ENCODE peak calls at places on chromosomes 11 and 22, in seven cellular contexts. One of them, this sample, is unnamed.

GRCh38 chr22:17907731-17908051 is 116.7 kb downstream of the MICAL3 start:
- DNase-seq in lower lobe of right lung: no peak
- DNase-seq in H1: no peak
- DNase-seq in heart right ventricle: no peak
- DNase-seq in right lobe of liver: no peak
- DNase-seq in SK-N-SH: no peak
- DNase-seq in left ventricle myocardium inferior: no peak
- DNase-seq in this sample: no peak

GRCh38 chr22:42296381-42296853 is 26.0 kb upstream of the TCF20 start:
- DNase-seq in lower lobe of right lung: no peak
- DNase-seq in heart right ventricle: peak
- DNase-seq in SK-N-SH: peak
- DNase-seq in right lobe of liver: no peak
- DNase-seq in left ventricle myocardium inferior: peak
- DNase-seq in H1: no peak
- DNase-seq in this sample: peak

GRCh38 chr22:23875801-23876200 is 18.1 kb downstream of the SLC2A11 start:
- DNase-seq in H1: no peak
- DNase-seq in lower lobe of right lung: no peak
- DNase-seq in left ventricle myocardium inferior: no peak
- DNase-seq in right lobe of liver: no peak
- DNase-seq in heart right ventricle: no peak
- DNase-seq in SK-N-SH: no peak
- DNase-seq in this sample: no peak

GRCh38 chr22:27185099-27185709 is 527.8 kb downstream of the MIAT start:
- DNase-seq in left ventricle myocardium inferior: no peak
- DNase-seq in H1: no peak
- DNase-seq in right lobe of liver: no peak
- DNase-seq in lower lobe of right lung: no peak
- DNase-seq in SK-N-SH: no peak
- DNase-seq in heart right ventricle: no peak
- DNase-seq in this sample: no peak

GRCh38 chr11:118643995-118644345 is 35.5 kb downstream of the TREH start:
- DNase-seq in left ventricle myocardium inferior: no peak
- DNase-seq in heart right ventricle: no peak
- DNase-seq in lower lobe of right lung: no peak
- DNase-seq in right lobe of liver: no peak
- DNase-seq in SK-N-SH: no peak
- DNase-seq in H1: no peak
- DNase-seq in this sample: no peak

GRCh38 chr11:43706631-43707030 is 26.1 kb downstream of the HSD17B12 start:
- DNase-seq in lower lobe of right lung: no peak
- DNase-seq in H1: no peak
- DNase-seq in right lobe of liver: no peak
- DNase-seq in heart right ventricle: no peak
- DNase-seq in left ventricle myocardium inferior: no peak
- DNase-seq in SK-N-SH: no peak
- DNase-seq in this sample: no peak

GRCh38 chr11:119106564-119107537 is at the start of gene C2CD2L:
- DNase-seq in SK-N-SH: peak
- DNase-seq in H1: no peak
- DNase-seq in lower lobe of right lung: peak
- DNase-seq in left ventricle myocardium inferior: peak
- DNase-seq in heart right ventricle: peak
- DNase-seq in right lobe of liver: peak
- DNase-seq in this sample: peak

GRCh38 chr11:117690484-117691205 is 106.4 kb downstream of the DSCAML1 start:
- DNase-seq in H1: no peak
- DNase-seq in lower lobe of right lung: no peak
- DNase-seq in SK-N-SH: no peak
- DNase-seq in heart right ventricle: no peak
- DNase-seq in right lobe of liver: no peak
- DNase-seq in left ventricle myocardium inferior: no peak
- DNase-seq in this sample: no peak

GRCh38 chr22:44489026-44489425 is 9.0 kb downstream of the RTL6 start:
- DNase-seq in right lobe of liver: no peak
- DNase-seq in SK-N-SH: no peak
- DNase-seq in H1: no peak
- DNase-seq in heart right ventricle: no peak
- DNase-seq in lower lobe of right lung: no peak
- DNase-seq in left ventricle myocardium inferior: no peak
- DNase-seq in this sample: no peak

GRCh38 chr11:12258451-12258850 is 118.9 kb upstream of the PARVA start:
- DNase-seq in lower lobe of right lung: no peak
- DNase-seq in SK-N-SH: no peak
- DNase-seq in H1: no peak
- DNase-seq in left ventricle myocardium inferior: no peak
- DNase-seq in right lobe of liver: no peak
- DNase-seq in heart right ventricle: no peak
- DNase-seq in this sample: peak

GRCh38 chr22:19806213-19807160 is 45.9 kb downstream of the TBX1 start:
- DNase-seq in SK-N-SH: peak
- DNase-seq in lower lobe of right lung: peak
- DNase-seq in heart right ventricle: peak
- DNase-seq in right lobe of liver: peak
- DNase-seq in left ventricle myocardium inferior: peak
- DNase-seq in H1: no peak
- DNase-seq in this sample: peak

GRCh38 chr11:128653828-128654231 is 40.0 kb upstream of the FLI1 start:
- DNase-seq in SK-N-SH: no peak
- DNase-seq in H1: no peak
- DNase-seq in lower lobe of right lung: peak
- DNase-seq in heart right ventricle: peak
- DNase-seq in left ventricle myocardium inferior: peak
- DNase-seq in right lobe of liver: peak
- DNase-seq in this sample: peak

GRCh38 chr22:22702159-22702873 is 57.9 kb downstream of the GGTLC2 start:
- DNase-seq in right lobe of liver: peak
- DNase-seq in heart right ventricle: no peak
- DNase-seq in H1: no peak
- DNase-seq in SK-N-SH: no peak
- DNase-seq in left ventricle myocardium inferior: no peak
- DNase-seq in lower lobe of right lung: no peak
- DNase-seq in this sample: peak
- TF ChIP-seq CTCF in right lobe of liver: peak
- TF ChIP-seq CTCF in heart right ventricle: no peak
- TF ChIP-seq CTCF in H1: peak
- TF ChIP-seq CTCF in SK-N-SH: no peak
- TF ChIP-seq CTCF in left ventricle myocardium inferior: no peak
- TF ChIP-seq CTCF in lower lobe of right lung: peak
- TF ChIP-seq CTCF in this sample: peak

DNA sequence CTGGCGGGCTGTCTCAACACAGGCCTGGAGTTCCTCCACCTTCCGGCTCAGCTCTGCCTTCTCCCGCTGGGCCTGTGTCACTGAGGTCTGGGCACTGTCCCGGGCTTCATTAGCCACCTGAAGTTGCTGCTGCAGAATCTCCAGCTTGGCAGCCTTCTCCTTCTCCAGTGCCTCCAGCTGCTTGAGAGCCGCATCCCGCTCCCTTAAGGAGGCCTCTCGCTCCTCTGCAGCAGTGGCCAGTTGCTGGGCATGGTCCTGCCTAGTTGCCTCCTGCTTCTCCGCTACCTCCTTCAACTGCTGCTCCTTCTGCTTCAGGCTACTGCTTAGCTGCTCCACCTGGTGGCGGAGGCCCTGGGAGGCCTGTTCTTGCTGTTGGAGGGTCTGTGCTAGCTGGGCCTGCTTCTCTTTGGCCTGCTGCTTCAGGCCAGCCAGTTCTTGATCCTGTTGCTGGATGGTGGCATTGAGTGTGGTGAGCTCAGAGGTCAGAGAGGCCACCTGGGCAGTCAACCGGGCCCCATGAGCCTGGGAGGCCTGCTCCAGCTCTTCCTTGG is 16.9 kb downstream of the IL18BP start:
- DNase-seq in SK-N-SH: no peak
- DNase-seq in heart right ventricle: no peak
- DNase-seq in right lobe of liver: no peak
- DNase-seq in left ventricle myocardium inferior: no peak
- DNase-seq in H1: no peak
- DNase-seq in lower lobe of right lung: no peak
- DNase-seq in this sample: peak
- TF ChIP-seq CTCF in SK-N-SH: peak
- TF ChIP-seq CTCF in heart right ventricle: no peak
- TF ChIP-seq CTCF in right lobe of liver: no peak
- TF ChIP-seq CTCF in left ventricle myocardium inferior: peak
- TF ChIP-seq CTCF in H1: peak
- TF ChIP-seq CTCF in lower lobe of right lung: no peak
- TF ChIP-seq CTCF in this sample: no peak

DNA sequence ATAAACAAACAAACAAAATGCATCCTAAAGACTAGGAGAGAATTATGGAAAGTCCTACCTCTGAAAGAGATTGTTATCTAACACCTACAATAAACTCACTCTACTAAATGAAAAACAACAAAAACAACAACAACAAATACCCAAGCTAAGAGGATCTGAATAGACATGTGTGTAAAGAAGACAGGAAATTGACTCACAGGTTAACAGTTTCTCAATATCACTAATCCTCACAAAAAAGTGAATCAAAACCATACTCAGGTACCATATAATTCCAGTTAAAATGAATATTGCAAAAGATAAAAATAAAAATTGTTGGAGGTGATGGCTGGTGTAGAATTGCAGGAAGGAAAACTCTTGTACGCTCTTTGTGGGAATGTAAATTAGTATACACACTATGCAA is 110.4 kb upstream of the TOP3B start:
- DNase-seq in lower lobe of right lung: no peak
- DNase-seq in heart right ventricle: no peak
- DNase-seq in left ventricle myocardium inferior: no peak
- DNase-seq in H1: no peak
- DNase-seq in right lobe of liver: no peak
- DNase-seq in SK-N-SH: no peak
- DNase-seq in this sample: no peak
- TF ChIP-seq CTCF in lower lobe of right lung: no peak
- TF ChIP-seq CTCF in heart right ventricle: no peak
- TF ChIP-seq CTCF in left ventricle myocardium inferior: no peak
- TF ChIP-seq CTCF in H1: no peak
- TF ChIP-seq CTCF in right lobe of liver: no peak
- TF ChIP-seq CTCF in SK-N-SH: no peak
- TF ChIP-seq CTCF in this sample: no peak

DNA sequence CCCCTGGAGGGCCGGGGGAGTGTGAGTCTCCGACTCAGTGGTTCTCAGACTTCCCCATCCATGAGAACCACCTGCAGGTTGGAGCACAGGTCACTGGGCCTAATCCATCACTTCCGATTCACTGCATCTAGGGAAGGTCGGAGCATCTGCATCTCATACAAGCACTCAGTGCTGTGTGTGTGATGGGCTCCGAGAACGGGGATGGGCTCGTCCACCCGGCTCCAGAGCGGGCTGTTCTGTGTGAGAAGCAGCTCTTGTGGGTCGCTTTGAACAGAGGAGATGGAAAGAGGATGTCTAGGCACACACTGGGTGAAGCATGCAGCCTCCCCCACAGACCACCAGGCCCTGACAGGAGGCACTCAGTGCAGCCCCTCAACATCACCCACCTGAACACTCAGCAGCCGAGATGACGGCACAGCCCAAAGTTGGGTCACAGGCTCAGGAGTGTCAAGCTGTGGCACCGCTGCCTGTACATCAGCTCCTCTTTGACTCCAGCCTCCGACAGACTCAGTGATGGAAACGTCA is 541.4 kb downstream of the BRD1 start:
- DNase-seq in lower lobe of right lung: no peak
- DNase-seq in left ventricle myocardium inferior: no peak
- DNase-seq in right lobe of liver: no peak
- DNase-seq in heart right ventricle: no peak
- DNase-seq in H1: no peak
- DNase-seq in SK-N-SH: no peak
- DNase-seq in this sample: no peak
- TF ChIP-seq CTCF in lower lobe of right lung: no peak
- TF ChIP-seq CTCF in left ventricle myocardium inferior: no peak
- TF ChIP-seq CTCF in right lobe of liver: no peak
- TF ChIP-seq CTCF in heart right ventricle: no peak
- TF ChIP-seq CTCF in H1: no peak
- TF ChIP-seq CTCF in SK-N-SH: no peak
- TF ChIP-seq CTCF in this sample: no peak

DNA sequence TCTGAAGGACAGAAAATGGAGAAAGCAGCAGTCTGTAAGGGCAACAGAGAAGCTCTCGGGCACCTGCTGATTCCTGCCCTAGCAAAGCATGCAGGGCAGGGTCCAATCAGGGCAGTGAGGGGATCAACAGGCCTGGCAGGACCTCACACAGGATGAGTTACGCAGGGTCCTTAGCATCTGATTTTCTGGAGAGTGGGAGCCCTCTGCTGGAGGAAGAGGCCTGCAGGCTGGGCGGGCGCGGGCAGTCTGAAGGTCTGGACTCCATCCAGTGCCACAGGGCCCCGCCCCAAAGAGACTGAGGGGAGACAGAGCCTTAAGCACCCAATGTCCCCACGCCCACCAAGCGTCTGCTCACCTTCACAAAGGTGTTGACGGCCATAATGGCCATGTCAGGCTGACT is 28.9 kb downstream of the AP1B1 start:
- DNase-seq in left ventricle myocardium inferior: peak
- DNase-seq in right lobe of liver: peak
- DNase-seq in lower lobe of right lung: no peak
- DNase-seq in heart right ventricle: peak
- DNase-seq in H1: no peak
- DNase-seq in SK-N-SH: peak
- DNase-seq in this sample: peak
- TF ChIP-seq CTCF in left ventricle myocardium inferior: peak
- TF ChIP-seq CTCF in right lobe of liver: peak
- TF ChIP-seq CTCF in lower lobe of right lung: peak
- TF ChIP-seq CTCF in heart right ventricle: peak
- TF ChIP-seq CTCF in H1: peak
- TF ChIP-seq CTCF in SK-N-SH: peak
- TF ChIP-seq CTCF in this sample: peak

DNA sequence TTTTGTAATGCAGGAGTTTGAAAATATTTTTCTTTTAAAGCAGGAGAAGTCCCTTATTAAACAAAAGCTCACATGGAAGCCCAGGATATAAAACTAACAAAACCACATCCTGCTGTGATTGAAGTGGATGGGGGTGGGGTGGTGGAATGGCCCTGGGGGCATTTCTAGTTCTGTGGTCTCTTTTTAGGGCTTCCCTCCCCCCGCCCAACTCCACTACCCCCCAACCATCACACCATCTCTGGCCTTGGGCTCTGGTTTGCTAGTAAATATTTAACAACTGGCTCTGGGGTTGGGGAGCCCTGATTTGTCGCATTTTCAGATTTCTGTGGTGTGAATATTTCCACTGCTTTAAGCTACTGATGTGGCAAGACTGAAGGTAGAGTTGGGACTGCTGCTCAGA is 279.6 kb upstream of the PLET1 start:
- DNase-seq in left ventricle myocardium inferior: no peak
- DNase-seq in H1: no peak
- DNase-seq in lower lobe of right lung: no peak
- DNase-seq in heart right ventricle: no peak
- DNase-seq in SK-N-SH: no peak
- DNase-seq in right lobe of liver: no peak
- DNase-seq in this sample: no peak
- TF ChIP-seq CTCF in left ventricle myocardium inferior: no peak
- TF ChIP-seq CTCF in H1: no peak
- TF ChIP-seq CTCF in lower lobe of right lung: no peak
- TF ChIP-seq CTCF in heart right ventricle: no peak
- TF ChIP-seq CTCF in SK-N-SH: no peak
- TF ChIP-seq CTCF in right lobe of liver: no peak
- TF ChIP-seq CTCF in this sample: no peak

GRCh38 chr11:95849087-95849825 is 59.0 kb downstream of the CEP57 start:
- DNase-seq in H1: peak
- DNase-seq in SK-N-SH: peak
- DNase-seq in lower lobe of right lung: peak
- DNase-seq in right lobe of liver: no peak
- DNase-seq in heart right ventricle: no peak
- DNase-seq in left ventricle myocardium inferior: peak
- DNase-seq in this sample: peak
- TF ChIP-seq CTCF in H1: peak
- TF ChIP-seq CTCF in SK-N-SH: peak
- TF ChIP-seq CTCF in lower lobe of right lung: peak
- TF ChIP-seq CTCF in right lobe of liver: peak
- TF ChIP-seq CTCF in heart right ventricle: peak
- TF ChIP-seq CTCF in left ventricle myocardium inferior: peak
- TF ChIP-seq CTCF in this sample: no peak

This sample was measured in Calu3.